ENCODE peak calls at places on chromosomes 3 and 15, in seven cellular contexts. O is Panc1; E is CD8-positive, alpha-beta memory T cell; K is MM.1S; A is uterus; M is heart left ventricle; S is body of pancreas. H is an unnamed sample.

GRCh38 chr15:80186066-80186465 is 33.3 kb downstream of the FAH start:
- DNase-seq in A (no peak), M (no peak), E (no peak), K (no peak), S (no peak), O (no peak), H (no peak)

GRCh38 chr3:57958642-57959406 is 49.4 kb upstream of the FLNB start:
- DNase-seq in E (no peak), K (no peak), M (peak), O (no peak), A (peak), S (no peak), H (no peak)

GRCh38 chr3:140203510-140203909 is 268.5 kb downstream of the CLSTN2 start:
- DNase-seq in S (no peak), O (no peak), E (no peak), A (no peak), M (no peak), K (no peak), H (no peak)

GRCh38 chr15:63061971-63062370 is 19.4 kb downstream of the TPM1 start:
- DNase-seq in S (no peak), O (no peak), K (no peak), E (no peak), M (no peak), A (no peak), H (no peak)

GRCh38 chr3:179027326-179027900 is 44.2 kb downstream of the ZMAT3 start:
- DNase-seq in K (no peak), A (no peak), M (no peak), S (no peak), O (no peak), E (no peak), H (no peak)

GRCh38 chr3:94532951-94533350 is 470.1 kb downstream of the NSUN3 start:
- DNase-seq in E (no peak), S (no peak), O (no peak), A (no peak), K (no peak), M (no peak), H (no peak)

GRCh38 chr3:197858598-197858997 is 67.5 kb downstream of the LRCH3 start:
- DNase-seq in A (no peak), K (no peak), E (no peak), O (no peak), M (no peak), S (no peak), H (no peak)

GRCh38 chr3:115999598-115999997 is 376.3 kb downstream of the GAP43 start:
- DNase-seq in O (no peak), E (no peak), A (no peak), S (no peak), M (no peak), K (no peak), H (no peak)

GRCh38 chr3:26719148-26719547 is 96.6 kb downstream of the LRRC3B start:
- DNase-seq in S (no peak), K (no peak), M (no peak), O (no peak), A (no peak), E (no peak), H (no peak)

GRCh38 chr3:189369636-189370035 is 197.9 kb downstream of the TPRG1 start:
- DNase-seq in E (no peak), S (no peak), A (no peak), K (no peak), O (no peak), M (no peak), H (no peak)

GRCh38 chr15:60392601-60392985 is 5.2 kb downstream of the ANXA2 start:
- DNase-seq in S (no peak), K (no peak), E (no peak), A (no peak), O (no peak), M (no peak), H (no peak)

GRCh38 chr15:85667491-85668424 is 127.0 kb downstream of the KLHL25 start:
- DNase-seq in A (peak), K (peak), S (peak), O (no peak), M (peak), E (peak), H (no peak)

GRCh38 chr15:45648521-45649200 is 13.8 kb downstream of the SQOR start:
- DNase-seq in M (no peak), O (no peak), S (peak), A (no peak), E (no peak), K (peak), H (no peak)

GRCh38 chr3:67601385-67601784 is 53.0 kb downstream of the SUCLG2 start:
- DNase-seq in E (no peak), A (no peak), S (no peak), K (no peak), O (no peak), M (no peak), H (no peak)

GRCh38 chr3:174100744-174101143 is 703.2 kb downstream of the NLGN1 start:
- DNase-seq in M (no peak), S (no peak), E (no peak), A (no peak), O (no peak), K (no peak), H (no peak)

GRCh38 chr3:147369231-147369630 is 37.1 kb downstream of the ZIC4 start:
- DNase-seq in A (no peak), K (no peak), E (no peak), M (no peak), O (no peak), S (no peak), H (no peak)

GRCh38 chr3:178841011-178841410 is 230.6 kb downstream of the ZMAT3 start:
- DNase-seq in O (no peak), A (no peak), M (no peak), S (no peak), E (no peak), K (no peak), H (no peak)

GRCh38 chr15:40906947-40907802 is 12.9 kb downstream of the VPS18 start:
- DNase-seq in E (peak), A (no peak), M (peak), K (no peak), S (peak), O (no peak), H (peak)

GRCh38 chr3:86978111-86978528 is 12.8 kb downstream of the VGLL3 start:
- DNase-seq in E (no peak), O (no peak), S (no peak), M (peak), A (no peak), K (no peak), H (no peak)

GRCh38 chr15:81313686-81314085 is 10.3 kb downstream of the STARD5 start:
- DNase-seq in O (no peak), M (no peak), A (no peak), K (no peak), S (no peak), E (no peak), H (no peak)

GRCh38 chr3:25663324-25664065 is 1.2 kb downstream of the TOP2B start:
- DNase-seq in S (peak), E (no peak), O (no peak), A (no peak), M (no peak), K (peak), H (no peak)

GRCh38 chr3:10550705-10551104 is 45.3 kb upstream of the ATP2B2 start:
- DNase-seq in M (peak), E (no peak), O (no peak), K (no peak), A (no peak), S (no peak), H (no peak)
- H3K27ac ChIP-seq in M (no peak), E (no peak), O (no peak), K (no peak), A (no peak), S (no peak), H (no peak)

GRCh38 chr3:195911041-195911945 is 2.9 kb upstream of the TNK2 start:
- DNase-seq in E (no peak), S (no peak), O (no peak), M (no peak), K (no peak), A (no peak), H (no peak)
- H3K27ac ChIP-seq in E (no peak), S (no peak), O (peak), M (no peak), K (no peak), A (no peak), H (no peak)

GRCh38 chr3:31227152-31227581 is 305.6 kb upstream of the STT3B start:
- DNase-seq in M (no peak), S (no peak), K (no peak), A (no peak), E (no peak), O (no peak), H (no peak)
- H3K27ac ChIP-seq in M (no peak), S (no peak), K (no peak), A (no peak), E (peak), O (no peak), H (no peak)

GRCh38 chr3:8482263-8482662 is 19.4 kb upstream of the LMCD1 start:
- DNase-seq in A (no peak), O (no peak), M (no peak), E (no peak), K (no peak), S (no peak), H (no peak)
- H3K27ac ChIP-seq in A (peak), O (no peak), M (peak), E (no peak), K (no peak), S (peak), H (no peak)

DNA sequence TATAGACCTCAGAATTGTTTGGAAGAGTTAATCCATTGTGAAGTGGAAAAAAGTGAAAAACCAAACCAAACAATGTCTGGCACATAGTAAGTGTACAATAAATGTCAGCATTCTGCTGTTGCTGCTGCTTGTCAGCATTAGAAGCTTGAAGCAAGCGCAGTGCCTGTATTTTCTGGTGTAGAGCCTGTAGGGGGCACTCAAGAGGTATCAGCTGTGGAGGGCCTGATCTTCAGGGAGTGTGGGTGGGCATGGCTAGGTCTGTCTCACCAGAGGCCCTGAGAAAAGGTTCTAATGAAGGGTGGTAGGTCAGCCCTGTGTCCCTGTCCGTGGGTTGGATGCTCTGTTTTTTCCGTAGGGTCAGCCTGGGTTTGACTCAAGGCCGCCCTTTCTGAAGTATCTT is 3.6 kb downstream of the ADAMTSL3 start:
- DNase-seq in M (no peak), E (no peak), A (no peak), O (no peak), S (no peak), K (no peak), H (no peak)
- H3K27ac ChIP-seq in M (peak), E (no peak), A (peak), O (no peak), S (peak), K (no peak), H (no peak)

DNA sequence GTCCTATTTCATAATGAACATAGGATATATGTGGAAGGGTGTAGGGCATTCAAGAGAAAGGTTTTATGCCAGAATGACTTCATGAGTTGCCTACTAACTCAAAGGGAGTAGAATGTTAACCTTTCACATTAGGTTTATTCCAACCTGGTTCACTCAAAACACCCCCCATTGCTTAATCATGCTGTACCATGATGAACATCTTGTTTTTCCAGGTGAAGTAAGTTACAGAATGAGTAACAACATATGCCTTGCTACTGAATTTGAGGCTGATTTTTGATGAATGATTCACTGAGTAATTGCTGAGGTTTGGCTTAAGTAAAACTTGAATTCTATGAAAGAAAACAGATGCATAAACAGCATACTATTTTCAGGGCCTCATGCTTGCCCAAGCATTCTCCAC is 5.9 kb upstream of the CLDN16 start:
- DNase-seq in E (no peak), M (no peak), K (no peak), S (no peak), O (no peak), A (no peak), H (no peak)
- H3K27ac ChIP-seq in E (no peak), M (no peak), K (no peak), S (no peak), O (no peak), A (peak), H (no peak)

DNA sequence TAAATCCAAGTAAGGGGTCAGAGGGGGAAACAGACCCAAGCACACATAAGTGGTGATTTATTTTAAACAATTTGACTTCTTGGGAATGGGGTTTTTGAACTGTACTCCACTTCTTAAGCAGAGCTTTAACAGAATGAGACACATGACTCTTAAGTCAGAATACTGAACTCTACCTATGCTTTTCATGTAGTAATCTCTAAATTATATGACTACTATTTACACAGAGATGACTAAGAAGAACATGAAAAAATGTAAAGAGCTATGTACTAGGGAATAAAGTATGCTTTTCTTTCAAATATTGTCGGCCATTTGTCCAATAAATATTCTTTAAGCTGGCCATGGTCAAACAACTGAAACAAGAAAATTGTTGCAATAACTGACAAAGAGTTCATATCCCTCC is 35.2 kb downstream of the TRANK1 start:
- DNase-seq in S (no peak), M (no peak), K (no peak), E (no peak), A (no peak), O (no peak), H (no peak)
- H3K27ac ChIP-seq in S (no peak), M (no peak), K (no peak), E (peak), A (no peak), O (no peak), H (no peak)

H was measured in substantia nigra.